ENCODE peak calls at places on chromosomes 5 and 9, in seven cellular contexts. U, N, L, A, P, T and E are unnamed samples.

GRCh38 chr5:119393746-119394145 is 37.9 kb downstream of the TNFAIP8 start:
- DNase-seq in L (no peak), T (no peak), U (no peak), A (no peak), P (no peak), N (no peak), E (peak; percentile 26)

GRCh38 chr5:110361501-110361900 is 365.0 kb downstream of the TMEM232 start:
- DNase-seq in P (no peak), N (no peak), T (no peak), L (no peak), U (no peak), A (no peak), E (no peak)

GRCh38 chr5:175517824-175518450 is 39.6 kb downstream of the SFXN1 start:
- DNase-seq in P (no peak), L (no peak), U (no peak), T (peak; percentile 31), A (no peak), N (no peak), E (no peak)

GRCh38 chr9:16869140-16869903 is 1.1 kb downstream of the BNC2 start:
- DNase-seq in P (peak; percentile 63), T (no peak), A (peak; percentile 56), U (peak; percentile 49), N (no peak), L (peak; percentile 44), E (peak; percentile 55)

GRCh38 chr5:99169309-99169708 is 240.5 kb upstream of the CHD1 start:
- DNase-seq in A (no peak), T (no peak), L (peak; percentile 54), N (no peak), U (no peak), P (peak; percentile 33), E (peak; percentile 14)

GRCh38 chr5:22514231-22514630 is 338.9 kb downstream of the CDH12 start:
- DNase-seq in N (no peak), P (no peak), U (no peak), T (no peak), L (no peak), A (no peak), E (no peak)

GRCh38 chr5:113381791-113382190 is 53.0 kb downstream of the TSSK1B start:
- DNase-seq in P (no peak), A (no peak), L (no peak), N (no peak), T (no peak), U (no peak), E (no peak)

GRCh38 chr9:5892456-5893133 is 1.9 kb downstream of the MLANA start:
- DNase-seq in P (no peak), U (no peak), T (no peak), A (no peak), L (no peak), N (no peak), E (no peak)

GRCh38 chr9:69121155-69122085 is 52.7 kb upstream of the TJP2 start:
- DNase-seq in A (peak; percentile 58), U (peak; percentile 84), T (no peak), P (peak; percentile 86), L (peak; percentile 70), N (no peak), E (peak; percentile 48)

GRCh38 chr9:127308559-127309429 is 44.2 kb downstream of the GARNL3 start:
- DNase-seq in L (no peak), T (no peak), N (no peak), U (no peak), P (no peak), A (no peak), E (no peak)

GRCh38 chr5:172485511-172486202 is 31.3 kb upstream of the SH3PXD2B start:
- DNase-seq in P (no peak), T (no peak), N (no peak), A (no peak), L (no peak), U (no peak), E (no peak)

GRCh38 chr9:113309204-113309813 is 6.1 kb upstream of the RNF183 start:
- DNase-seq in T (no peak), A (peak; percentile 48), N (no peak), U (peak; percentile 49), P (peak; percentile 47), L (peak; percentile 25), E (peak; percentile 69)

GRCh38 chr5:111734013-111734412 is 23.0 kb downstream of the NREP start:
- DNase-seq in L (no peak), P (no peak), U (no peak), T (no peak), N (no peak), A (no peak), E (no peak)

GRCh38 chr5:80698369-80698768 is 43.6 kb upstream of the DHFR start:
- DNase-seq in L (no peak), A (no peak), T (no peak), P (no peak), U (no peak), N (no peak), E (no peak)

GRCh38 chr5:54761213-54761701 is 224.1 kb downstream of the ESM1 start:
- DNase-seq in L (no peak), A (no peak), U (no peak), T (peak; percentile 93), P (no peak), N (no peak), E (no peak)

DNA sequence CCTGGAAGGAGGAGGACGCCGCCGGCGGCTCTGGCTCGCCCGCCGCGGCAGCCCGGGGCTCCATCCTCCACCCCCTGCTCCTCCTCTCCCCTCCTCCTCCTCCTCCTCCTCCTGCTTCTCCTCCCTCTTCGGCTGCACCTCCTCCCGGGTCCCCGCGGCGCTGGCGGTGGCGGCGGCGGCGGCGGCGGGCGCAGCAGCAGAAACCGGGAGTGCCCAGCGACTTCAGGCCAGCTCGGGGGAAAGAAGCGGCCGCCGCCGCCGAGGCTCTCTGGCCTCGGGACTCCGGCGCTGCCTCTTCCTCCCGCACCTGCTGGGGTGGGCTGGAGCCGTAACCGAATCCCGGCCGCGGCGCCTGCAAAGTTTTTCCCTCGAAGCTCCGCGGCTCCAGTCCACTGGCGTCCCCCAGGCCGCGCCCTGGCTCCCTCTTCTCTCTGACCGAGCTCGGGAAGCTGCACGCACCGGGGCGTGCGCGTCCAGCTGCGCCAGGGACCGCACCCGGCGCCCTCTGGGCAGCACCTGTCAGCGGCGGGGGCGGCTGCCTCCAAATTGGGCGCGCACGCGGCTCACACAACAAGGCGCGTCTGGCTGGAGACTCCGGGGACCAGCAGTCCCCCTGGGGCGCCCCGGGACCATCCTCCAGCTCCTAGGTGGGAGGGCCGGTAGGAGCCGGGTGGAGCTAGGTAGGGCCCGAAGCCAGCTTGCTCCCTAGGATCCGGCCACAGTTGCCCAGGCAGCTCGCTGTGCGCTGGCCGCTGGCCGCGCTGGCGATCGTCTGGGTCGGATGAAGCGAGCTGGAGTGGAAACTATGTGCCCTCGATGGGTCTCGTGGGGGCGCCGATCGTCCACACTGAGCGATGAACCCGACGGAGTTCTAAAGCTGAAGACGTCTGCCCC is at the start of gene MCTP1:
- DNase-seq in P (peak; percentile 77), T (no peak), A (peak; percentile 48), N (no peak), U (peak; percentile 77), L (peak; percentile 53), E (peak; percentile 58)
- H3K27me3 ChIP-seq in P (peaks cover 59% of the 10 kb centered on the region), T (peaks cover 28% of the 10 kb centered on the region), A (no peaks in the 10 kb centered on the region), N (peaks cover 41% of the 10 kb centered on the region), U (peaks cover 42% of the 10 kb centered on the region), L (peaks cover 10% of the 10 kb centered on the region), E (peaks cover 100% of the 10 kb centered on the region)

GRCh38 chr5:32027093-32027716 is 146.9 kb downstream of the GOLPH3 start:
- DNase-seq in P (peak; percentile 28), L (peak; percentile 32), A (no peak), N (no peak), T (no peak), U (no peak), E (no peak)

GRCh38 chr5:32027717-32028321 is 146.3 kb downstream of the GOLPH3 start:
- DNase-seq in A (peak; percentile 83), U (no peak), P (peak; percentile 81), T (peak; percentile 92), N (no peak), L (peak; percentile 84), E (peak; percentile 99)

GRCh38 chr5:32021771-32022170 is 152.3 kb downstream of the GOLPH3 start:
- DNase-seq in T (no peak), P (no peak), U (no peak), A (peak; percentile 60), N (no peak), L (no peak), E (no peak)

GRCh38 chr5:32023816-32024215 is 150.3 kb downstream of the GOLPH3 start:
- DNase-seq in T (no peak), N (no peak), A (no peak), U (no peak), P (no peak), L (no peak), E (no peak)

DNA sequence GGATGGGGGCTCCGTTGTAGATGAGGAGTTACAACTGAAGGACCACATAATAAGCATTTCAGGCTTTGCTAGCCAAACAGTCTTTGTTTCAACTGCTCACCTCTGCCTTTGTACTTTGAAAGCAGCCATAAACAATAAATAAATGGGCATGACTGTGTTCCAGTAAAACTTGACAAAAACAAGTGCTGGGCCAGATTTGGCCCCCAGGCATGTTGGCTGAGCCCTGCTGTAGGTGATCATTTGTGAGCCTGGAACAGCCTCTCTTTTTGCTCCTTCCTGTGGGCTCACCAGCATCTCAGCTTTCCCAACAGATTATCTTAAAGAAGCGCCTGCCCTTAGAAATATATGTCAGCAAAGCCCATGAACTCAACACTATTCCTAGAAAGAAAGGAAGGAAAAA is 149.4 kb downstream of the GOLPH3 start:
- DNase-seq in U (no peak), N (no peak), A (no peak), T (no peak), L (no peak), P (no peak), E (no peak)
- H3K27me3 ChIP-seq in U (no peaks in the 10 kb centered on the region), N (no peaks in the 10 kb centered on the region), A (no peaks in the 10 kb centered on the region), T (no peaks in the 10 kb centered on the region), L (no peaks in the 10 kb centered on the region), P (no peaks in the 10 kb centered on the region), E (no peaks in the 10 kb centered on the region)

GRCh38 chr9:136739509-136739908 is 3.2 kb downstream of the LCN10 start:
- DNase-seq in T (no peak), N (no peak), U (no peak), L (no peak), A (no peak), P (no peak), E (no peak)
- H3K27me3 ChIP-seq in T (peaks cover 11% of the 10 kb centered on the region), N (peaks cover 54% of the 10 kb centered on the region), U (no peaks in the 10 kb centered on the region), L (no peaks in the 10 kb centered on the region), A (no peaks in the 10 kb centered on the region), P (peaks cover 6% of the 10 kb centered on the region), E (no peaks in the 10 kb centered on the region)

GRCh38 chr5:178286226-178287090 is 53.9 kb upstream of the PHYKPL start:
- DNase-seq in L (no peak), U (no peak), A (no peak), N (no peak), P (no peak), T (no peak), E (no peak)

GRCh38 chr5:178287091-178287790 is 54.6 kb upstream of the PHYKPL start:
- DNase-seq in P (no peak), A (no peak), T (no peak), L (no peak), N (no peak), U (no peak), E (no peak)

GRCh38 chr5:178288373-178289368 is 56.1 kb upstream of the PHYKPL start:
- DNase-seq in N (peak; percentile 38), A (no peak), P (peak; percentile 54), T (no peak), U (no peak), L (no peak), E (no peak)

GRCh38 chr5:178289438-178289837 is 56.8 kb upstream of the PHYKPL start:
- DNase-seq in T (no peak), P (no peak), A (no peak), N (no peak), U (no peak), L (no peak), E (no peak)

GRCh38 chr5:178287791-178288105 is 55.1 kb upstream of the PHYKPL start:
- DNase-seq in U (no peak), A (no peak), N (no peak), L (no peak), P (no peak), T (no peak), E (peak; percentile 8)
- H3K27me3 ChIP-seq in U (no peaks in the 10 kb centered on the region), A (no peaks in the 10 kb centered on the region), N (peaks cover 51% of the 10 kb centered on the region), L (no peaks in the 10 kb centered on the region), P (peaks cover 20% of the 10 kb centered on the region), T (no peaks in the 10 kb centered on the region), E (no peaks in the 10 kb centered on the region)